ENCODE peak calls at places on chromosomes 12 and 14, in five cellular contexts. G, T, R, X and O are unnamed samples.

GRCh38 chr14:55071870-55072640 is 20.6 kb downstream of the MAPK1IP1L start:
- DNase-seq in G (peak), T (no peak), R (no peak), X (peak), O (no peak)

GRCh38 chr12:6644903-6645302 is 2.3 kb downstream of the ACRBP start:
- DNase-seq in G (peak), T (peak), R (no peak), X (no peak), O (no peak)

GRCh38 chr12:94979941-94980340 is 23.6 kb downstream of the NDUFA12 start:
- DNase-seq in G (no peak), T (no peak), R (no peak), X (no peak), O (no peak)

GRCh38 chr12:70154087-70154486 is 89.1 kb upstream of the CNOT2 start:
- DNase-seq in G (no peak), T (no peak), R (no peak), X (no peak), O (no peak)

GRCh38 chr12:100564090-100564489 is 9.4 kb upstream of the GAS2L3 start:
- DNase-seq in G (no peak), T (peak), R (no peak), X (no peak), O (no peak)

GRCh38 chr12:56633465-56634241 is 3.5 kb upstream of the BAZ2A start:
- DNase-seq in G (peak), T (peak), R (no peak), X (no peak), O (no peak)

GRCh38 chr14:59511916-59512530 is 27.7 kb downstream of the JKAMP start:
- DNase-seq in G (peak), T (peak), R (peak), X (no peak), O (no peak)

GRCh38 chr12:46933947-46934346 is 108.2 kb upstream of the SLC38A4 start:
- DNase-seq in G (no peak), T (peak), R (no peak), X (peak), O (no peak)

GRCh38 chr14:24404814-24405213 is 6.0 kb downstream of the NYNRIN start:
- DNase-seq in G (no peak), T (no peak), R (no peak), X (no peak), O (no peak)

GRCh38 chr14:56273151-56273550 is 154.9 kb downstream of the PELI2 start:
- DNase-seq in G (no peak), T (no peak), R (no peak), X (peak), O (no peak)

GRCh38 chr12:117484901-117485300 is 123.5 kb upstream of the NOS1 start:
- DNase-seq in G (no peak), T (no peak), R (no peak), X (no peak), O (no peak)

GRCh38 chr12:113198286-113198685 is 12.8 kb downstream of the RITA1 start:
- DNase-seq in G (no peak), T (no peak), R (no peak), X (no peak), O (no peak)

GRCh38 chr12:52441320-52441911 is 7.2 kb upstream of the KRT75 start:
- DNase-seq in G (no peak), T (peak), R (no peak), X (no peak), O (no peak)

GRCh38 chr12:84644936-84645335 is 267.7 kb downstream of the SLC6A15 start:
- DNase-seq in G (no peak), T (no peak), R (no peak), X (no peak), O (no peak)

GRCh38 chr14:92737206-92737605 is 11.2 kb downstream of the LGMN start:
- DNase-seq in G (no peak), T (no peak), R (no peak), X (no peak), O (no peak)